ENCODE peak calls at places on chromosomes 16 and 17, in ten cellular contexts. T is sigmoid colon; J is mammary epithelial cell; I is CD4-positive, alpha-beta memory T cell; M is IMR-90; Y is neural progenitor cell; E is testis; Q is ascending aorta; C is esophagus squamous epithelium; U is GM23248. P is an unnamed sample.

GRCh38 chr17:2853111-2853721 is 57.0 kb downstream of the RAP1GAP2 start:
- DNase-seq in T (peak; percentile 80), J (peak; percentile 60), I (no peak), M (peak; percentile 49), Y (peak; percentile 72), E (no peak), Q (peak; percentile 81), C (no peak), U (peak; percentile 76), P (peak; percentile 83)

GRCh38 chr17:2635241-2635640 is 41.8 kb downstream of the PAFAH1B1 start:
- DNase-seq in T (no peak), J (no peak), I (no peak), M (no peak), Y (no peak), E (peak; percentile 56), Q (no peak), C (no peak), U (no peak), P (no peak)

GRCh38 chr17:81114694-81115093 is 50.6 kb upstream of the PVALEF start:
- DNase-seq in T (no peak), J (no peak), I (no peak), M (no peak), Y (no peak), E (no peak), Q (no peak), C (no peak), U (no peak), P (no peak)

GRCh38 chr17:794876-795275 is 12.7 kb downstream of the MRM3 start:
- DNase-seq in T (peak; percentile 94), J (peak; percentile 37), I (no peak), M (peak; percentile 59), Y (peak; percentile 92), E (peak; percentile 89), Q (peak; percentile 88), C (no peak), U (peak; percentile 92), P (peak; percentile 95)

GRCh38 chr17:69417545-69418483 is 3.3 kb downstream of the MAP2K6 start:
- DNase-seq in T (no peak), J (no peak), I (no peak), M (no peak), Y (peak; percentile 40), E (no peak), Q (no peak), C (no peak), U (no peak), P (no peak)

GRCh38 chr17:78789663-78790181 is 7.6 kb upstream of the CYTH1 start:
- DNase-seq in T (peak; percentile 87), J (no peak), I (peak; percentile 85), M (peak; percentile 89), Y (no peak), E (peak; percentile 47), Q (peak; percentile 79), C (no peak), U (peak; percentile 82), P (peak; percentile 95)

GRCh38 chr16:84484579-84485254 is 19.7 kb downstream of the MEAK7 start:
- DNase-seq in T (no peak), J (no peak), I (no peak), M (peak; percentile 74), Y (peak; percentile 55), E (peak; percentile 84), Q (no peak), C (no peak), U (peak; percentile 62), P (peak; percentile 85)

GRCh38 chr17:2406903-2407790 is 6.3 kb upstream of the MNT start:
- DNase-seq in T (peak; percentile 87), J (peak; percentile 98), I (no peak), M (peak; percentile 92), Y (no peak), E (peak; percentile 84), Q (peak; percentile 95), C (no peak), U (peak; percentile 98), P (peak; percentile 83)

GRCh38 chr16:52515068-52515671 is 31.8 kb downstream of the TOX3 start:
- DNase-seq in T (no peak), J (no peak), I (no peak), M (no peak), Y (peak; percentile 30), E (no peak), Q (no peak), C (no peak), U (peak; percentile 4), P (no peak)

GRCh38 chr16:5215911-5216310 is 118.3 kb upstream of the EEF2KMT start:
- DNase-seq in T (peak; percentile 48), J (no peak), I (no peak), M (no peak), Y (peak; percentile 55), E (peak; percentile 52), Q (no peak), C (no peak), U (no peak), P (no peak)

GRCh38 chr16:89491238-89491869 is 993 bp upstream of the ANKRD11 start:
- DNase-seq in T (no peak), J (no peak), I (no peak), M (no peak), Y (peak; percentile 53), E (no peak), Q (no peak), C (no peak), U (peak; percentile 74), P (peak; percentile 12)

GRCh38 chr16:85857406-85857805 is 41.6 kb upstream of the IRF8 start:
- DNase-seq in T (no peak), J (no peak), I (no peak), M (no peak), Y (no peak), E (no peak), Q (no peak), C (no peak), U (no peak), P (no peak)

GRCh38 chr16:85988723-85989313 is 89.9 kb downstream of the IRF8 start:
- DNase-seq in T (peak; percentile 25), J (no peak), I (no peak), M (no peak), Y (no peak), E (no peak), Q (no peak), C (no peak), U (no peak), P (no peak)

GRCh38 chr16:11405331-11406176 is 60.3 kb downstream of the RMI2 start:
- DNase-seq in T (no peak), J (no peak), I (no peak), M (peak; percentile 8), Y (peak; percentile 56), E (peak; percentile 40), Q (no peak), C (no peak), U (peak; percentile 39), P (peak; percentile 47)

GRCh38 chr17:72401883-72402726 is 281.3 kb downstream of the SOX9 start:
- DNase-seq in T (no peak), J (no peak), I (no peak), M (no peak), Y (no peak), E (no peak), Q (no peak), C (no peak), U (no peak), P (no peak)
- H3K27me3 ChIP-seq in T (no peaks in the 10 kb centered on the region), J (no peaks in the 10 kb centered on the region), I (no peaks in the 10 kb centered on the region), M (no peaks in the 10 kb centered on the region), Y (no peaks in the 10 kb centered on the region), E (no peaks in the 10 kb centered on the region), Q (no peaks in the 10 kb centered on the region), C (no peaks in the 10 kb centered on the region), U (no peaks in the 10 kb centered on the region), P (no peaks in the 10 kb centered on the region)

GRCh38 chr16:67841816-67842508 is at the start of gene THAP11:
- DNase-seq in T (peak; percentile 97), J (peak; percentile 90), I (peak; percentile 94), M (peak; percentile 92), Y (peak; percentile 98), E (peak; percentile 97), Q (peak; percentile 97), C (peak; percentile 75), U (peak; percentile 99), P (peak; percentile 97)

GRCh38 chr16:67843343-67843765 is 1.2 kb downstream of the THAP11 start:
- DNase-seq in T (peak; percentile 73), J (no peak), I (no peak), M (peak; percentile 68), Y (no peak), E (no peak), Q (no peak), C (no peak), U (peak; percentile 70), P (no peak)

GRCh38 chr16:67842509-67843342 is 606 bp downstream of the THAP11 start:
- DNase-seq in T (peak; percentile 82), J (peak; percentile 18), I (peak; percentile 87), M (peak; percentile 46), Y (peak; percentile 83), E (peak; percentile 62), Q (peak; percentile 81), C (no peak), U (peak; percentile 75), P (peak; percentile 86)

GRCh38 chr16:67844441-67844840 is 2.3 kb upstream of the NUTF2 start:
- DNase-seq in T (no peak), J (peak; percentile 74), I (no peak), M (peak; percentile 51), Y (peak; percentile 50), E (no peak), Q (no peak), C (no peak), U (peak; percentile 57), P (no peak)

DNA sequence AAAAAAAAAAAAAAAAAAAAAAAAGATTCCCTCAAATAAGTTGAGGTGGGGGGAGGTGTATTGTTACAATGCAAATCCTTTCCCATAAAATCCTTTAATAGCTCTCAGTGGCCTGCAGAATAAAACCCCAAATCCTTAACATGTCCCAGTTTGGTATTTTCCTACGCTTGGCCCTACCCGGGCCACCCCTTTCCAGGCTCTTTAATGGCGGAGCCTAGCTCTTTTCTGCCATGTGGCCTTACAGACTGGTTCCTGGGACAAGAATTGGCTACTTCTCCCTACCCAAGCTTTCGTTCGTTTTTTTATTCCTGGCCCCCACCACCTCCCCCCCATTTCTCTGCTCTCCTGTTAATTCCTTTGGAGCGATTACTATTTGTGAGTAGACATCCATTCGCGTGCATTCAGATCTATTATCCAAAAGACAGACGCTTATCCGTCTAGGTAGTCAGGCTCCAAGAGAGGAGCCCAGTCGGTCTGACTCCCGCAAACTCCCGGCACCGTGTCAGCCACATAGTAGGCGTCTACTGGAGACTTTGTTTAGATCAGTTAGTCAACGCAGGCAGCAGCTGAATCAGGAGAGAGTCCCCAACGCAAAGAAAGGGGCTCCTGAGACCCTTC is 813 bp upstream of the THAP11 start:
- DNase-seq in T (no peak), J (no peak), I (no peak), M (no peak), Y (no peak), E (no peak), Q (no peak), C (no peak), U (no peak), P (no peak)
- H3K4me3 ChIP-seq in T (peak overlapping the region; percentile 94), J (peak overlapping the region; percentile 60), I (peak overlapping the region; percentile 99), M (peak overlapping the region; percentile 17), Y (peak overlapping the region; percentile 96), E (peak overlapping the region; percentile 87), Q (peak overlapping the region; percentile 96), C (peak overlapping the region; percentile 84), U (peak overlapping the region; percentile 76), P (no peak overlapping the region)

GRCh38 chr16:20510323-20510722 is 59.0 kb downstream of the ACSM2A start:
- DNase-seq in T (no peak), J (no peak), I (no peak), M (no peak), Y (no peak), E (no peak), Q (no peak), C (no peak), U (no peak), P (no peak)
- H3K9me3 ChIP-seq in T (peaks cover 9% of the 10 kb centered on the region), J (peaks cover 8% of the 10 kb centered on the region), I (no peaks in the 10 kb centered on the region), M (peaks cover 11% of the 10 kb centered on the region), Y (peaks cover 14% of the 10 kb centered on the region), E (no peaks in the 10 kb centered on the region), Q (no peaks in the 10 kb centered on the region), C (no peaks in the 10 kb centered on the region), U (no peaks in the 10 kb centered on the region), P (no peaks in the 10 kb centered on the region)

GRCh38 chr17:74920679-74921044 is 2.4 kb downstream of the USH1G start:
- DNase-seq in T (no peak), J (peak; percentile 13), I (no peak), M (no peak), Y (no peak), E (no peak), Q (no peak), C (no peak), U (no peak), P (no peak)
- H3K27me3 ChIP-seq in T (peaks cover 76% of the 10 kb centered on the region), J (peaks cover 20% of the 10 kb centered on the region), I (peaks cover 31% of the 10 kb centered on the region), M (peaks cover 74% of the 10 kb centered on the region), Y (peaks cover 44% of the 10 kb centered on the region), E (no peaks in the 10 kb centered on the region), Q (peaks cover 31% of the 10 kb centered on the region), C (no peaks in the 10 kb centered on the region), U (peaks cover 59% of the 10 kb centered on the region), P (no peaks in the 10 kb centered on the region)

P was measured in right cardiac atrium.